ENCODE peak calls at places on chromosome 18, in seven cellular contexts. Z is left cardiac atrium; J is activated T-cell treated with anti-CD3 and anti-CD28 coated beads for 48 hours; T is ACHN; V is skeletal muscle cell; N is hypothalamus; Y is activated CD4-positive, alpha-beta memory T cell treated with anti-CD3 and anti-CD28 coated beads for 36 hours. W is an unnamed sample.

GRCh38 chr18:21117385-21118135 is 5.9 kb upstream of the ROCK1 start:
- DNase-seq in Z (no peak), J (no peak), T (no peak), V (peak; percentile 86), N (no peak), Y (no peak), W (no peak)

GRCh38 chr18:31088532-31088931 is 13.7 kb downstream of the DSC2 start:
- DNase-seq in Z (no peak), J (no peak), T (no peak), V (no peak), N (no peak), Y (no peak), W (no peak)

GRCh38 chr18:11035814-11036213 is 113.6 kb downstream of the PIEZO2 start:
- DNase-seq in Z (no peak), J (no peak), T (no peak), V (no peak), N (no peak), Y (no peak), W (no peak)

GRCh38 chr18:51339866-51340265 is 142.4 kb upstream of the MEX3C start:
- DNase-seq in Z (no peak), J (no peak), T (no peak), V (no peak), N (no peak), Y (no peak), W (no peak)

GRCh38 chr18:46250812-46251173 is 146.6 kb downstream of the HAUS1 start:
- DNase-seq in Z (no peak), J (no peak), T (no peak), V (no peak), N (no peak), Y (no peak), W (no peak)

GRCh38 chr18:68779169-68779568 is 18.7 kb upstream of the CCDC102B start:
- DNase-seq in Z (no peak), J (no peak), T (no peak), V (peak; percentile 77), N (no peak), Y (no peak), W (no peak)

GRCh38 chr18:56028514-56028913 is 440.5 kb upstream of the TCF4 start:
- DNase-seq in Z (no peak), J (no peak), T (no peak), V (peak; percentile 23), N (no peak), Y (no peak), W (no peak)

GRCh38 chr18:25621144-25621543 is 269.2 kb upstream of the ZNF521 start:
- DNase-seq in Z (no peak), J (no peak), T (no peak), V (no peak), N (no peak), Y (no peak), W (no peak)

GRCh38 chr18:7116832-7117389 is 686 bp downstream of the LAMA1 start:
- DNase-seq in Z (peak; percentile 22), J (no peak), T (peak; percentile 17), V (no peak), N (no peak), Y (no peak), W (no peak)

GRCh38 chr18:70423988-70424387 is 135.1 kb downstream of the SOCS6 start:
- DNase-seq in Z (no peak), J (no peak), T (no peak), V (no peak), N (no peak), Y (no peak), W (no peak)

GRCh38 chr18:4250141-4250540 is 205.0 kb downstream of the DLGAP1 start:
- DNase-seq in Z (no peak), J (no peak), T (no peak), V (no peak), N (no peak), Y (no peak), W (no peak)

GRCh38 chr18:12027046-12027445 is 45.7 kb downstream of the IMPA2 start:
- DNase-seq in Z (peak; percentile 34), J (no peak), T (no peak), V (no peak), N (no peak), Y (no peak), W (peak; percentile 68)

GRCh38 chr18:67216846-67217245 is 299.7 kb downstream of the DSEL start:
- DNase-seq in Z (no peak), J (no peak), T (no peak), V (no peak), N (no peak), Y (no peak), W (no peak)

GRCh38 chr18:74498712-74499629 is 2.8 kb downstream of the CNDP2 start:
- DNase-seq in Z (peak; percentile 50), J (peak; percentile 72), T (peak; percentile 24), V (no peak), N (peak; percentile 22), Y (peak; percentile 93), W (no peak)

GRCh38 chr18:79005653-79006052 is 26.0 kb downstream of the SALL3 start:
- DNase-seq in Z (no peak), J (no peak), T (no peak), V (no peak), N (no peak), Y (no peak), W (no peak)

GRCh38 chr18:52636536-52636935 is 296.5 kb downstream of the DCC start:
- DNase-seq in Z (no peak), J (no peak), T (no peak), V (no peak), N (no peak), Y (no peak), W (no peak)

GRCh38 chr18:43582120-43582519 is 304.8 kb upstream of the SYT4 start:
- DNase-seq in Z (no peak), J (no peak), T (no peak), V (no peak), N (no peak), Y (no peak), W (no peak)

GRCh38 chr18:5527603-5528002 is 16.2 kb downstream of the EPB41L3 start:
- DNase-seq in Z (peak; percentile 48), J (no peak), T (peak; percentile 72), V (peak; percentile 89), N (no peak), Y (no peak), W (no peak)

GRCh38 chr18:48319796-48320638 is 89.2 kb downstream of the ZBTB7C start:
- DNase-seq in Z (no peak), J (no peak), T (peak; percentile 24), V (no peak), N (no peak), Y (no peak), W (no peak)

GRCh38 chr18:2337552-2338141 is 233.7 kb downstream of the METTL4 start:
- DNase-seq in Z (peak; percentile 27), J (peak; percentile 27), T (peak; percentile 45), V (no peak), N (no peak), Y (peak; percentile 61), W (peak; percentile 58)

GRCh38 chr18:50654211-50654610 is 94.3 kb downstream of the MAPK4 start:
- DNase-seq in Z (no peak), J (no peak), T (no peak), V (no peak), N (no peak), Y (no peak), W (no peak)

GRCh38 chr18:22822024-22822423 is 111.1 kb upstream of the RBBP8 start:
- DNase-seq in Z (no peak), J (no peak), T (peak; percentile 24), V (peak; percentile 62), N (no peak), Y (no peak), W (no peak)

GRCh38 chr18:32439802-32440201 is 30.9 kb downstream of the GAREM1 start:
- DNase-seq in Z (no peak), J (no peak), T (peak; percentile 21), V (no peak), N (peak; percentile 5), Y (no peak), W (no peak)

GRCh38 chr18:38575648-38576047 is 1010.0 kb upstream of the CELF4 start:
- DNase-seq in Z (no peak), J (no peak), T (no peak), V (no peak), N (no peak), Y (peak; percentile 13), W (no peak)

GRCh38 chr18:79384151-79384807 is 11.5 kb upstream of the NFATC1 start:
- DNase-seq in Z (no peak), J (no peak), T (no peak), V (no peak), N (no peak), Y (no peak), W (peak; percentile 70)

GRCh38 chr18:7273301-7273911 is 42.5 kb downstream of the LRRC30 start:
- DNase-seq in Z (peak; percentile 90), J (no peak), T (no peak), V (peak; percentile 83), N (peak; percentile 8), Y (no peak), W (peak; percentile 80)

GRCh38 chr18:58695772-58696171 is 24.5 kb downstream of the MALT1 start:
- DNase-seq in Z (no peak), J (no peak), T (no peak), V (no peak), N (no peak), Y (no peak), W (no peak)

GRCh38 chr18:21129586-21130216 is 18.1 kb upstream of the ROCK1 start:
- DNase-seq in Z (no peak), J (no peak), T (no peak), V (no peak), N (no peak), Y (no peak), W (no peak)

GRCh38 chr18:50792885-50793284 is 26.9 kb downstream of the MRO start:
- DNase-seq in Z (no peak), J (no peak), T (no peak), V (no peak), N (no peak), Y (no peak), W (no peak)

GRCh38 chr18:54269924-54270844 is 867 bp downstream of the POLI start:
- DNase-seq in Z (peak; percentile 63), J (peak; percentile 60), T (peak; percentile 50), V (no peak), N (no peak), Y (peak; percentile 78), W (no peak)

GRCh38 chr18:56873441-56874140 is 222.4 kb downstream of the WDR7 start:
- DNase-seq in Z (no peak), J (no peak), T (no peak), V (peak; percentile 8), N (peak; percentile 9), Y (no peak), W (no peak)

GRCh38 chr18:28147674-28148171 is 29.2 kb downstream of the CDH2 start:
- DNase-seq in Z (no peak), J (no peak), T (no peak), V (peak; percentile 69), N (no peak), Y (no peak), W (no peak)

GRCh38 chr18:10299686-10300085 is 154.7 kb upstream of the APCDD1 start:
- DNase-seq in Z (no peak), J (no peak), T (no peak), V (no peak), N (no peak), Y (no peak), W (no peak)

GRCh38 chr18:76371301-76371700 is 123.7 kb downstream of the ZNF516 start:
- DNase-seq in Z (no peak), J (no peak), T (no peak), V (no peak), N (no peak), Y (no peak), W (no peak)

GRCh38 chr18:26956894-26957293 is 91.4 kb upstream of the AQP4 start:
- DNase-seq in Z (no peak), J (no peak), T (no peak), V (no peak), N (no peak), Y (no peak), W (no peak)